ENCODE peak calls at places on chromosomes 11 and 22, in four cellular contexts. X is left lung, S is heart right ventricle, L is GM23248. K is an unnamed sample.

GRCh38 chr11:65862941-65863888 is 3.0 kb downstream of the MUS81 start:
- DNase-seq in X (peak; percentile 59), S (no peak), L (no peak), K (peak; percentile 60)

GRCh38 chr22:29142116-29142515 is 63.6 kb upstream of the EMID1 start:
- DNase-seq in X (no peak), S (no peak), L (no peak), K (no peak)

GRCh38 chr11:125588505-125588904 is 4.1 kb upstream of the STT3A start:
- DNase-seq in X (no peak), S (no peak), L (no peak), K (no peak)

GRCh38 chr11:55942785-55943392 is 6.7 kb upstream of the OR5I1 start:
- DNase-seq in X (no peak), S (no peak), L (peak; percentile 49), K (no peak)

GRCh38 chr11:12794556-12795230 is 120.5 kb downstream of the TEAD1 start:
- DNase-seq in X (no peak), S (no peak), L (no peak), K (no peak)

GRCh38 chr11:57248780-57249383 is 11.8 kb upstream of the APLNR start:
- DNase-seq in X (no peak), S (peak; percentile 69), L (peak; percentile 89), K (no peak)

GRCh38 chr11:75577198-75577597 is 15.1 kb downstream of the SERPINH1 start:
- DNase-seq in X (no peak), S (peak; percentile 74), L (peak; percentile 63), K (peak; percentile 75)

GRCh38 chr22:28813772-28814518 is 13.6 kb upstream of the XBP1 start:
- DNase-seq in X (no peak), S (no peak), L (no peak), K (peak; percentile 71)

GRCh38 chr22:25960375-25960774 is 208.9 kb upstream of the SEZ6L start:
- DNase-seq in X (no peak), S (no peak), L (no peak), K (no peak)

GRCh38 chr22:38504731-38505594 is 1.1 kb downstream of the DDX17 start:
- DNase-seq in X (peak; percentile 83), S (peak; percentile 47), L (peak; percentile 74), K (peak; percentile 85)

GRCh38 chr11:16099501-16099900 is 256.8 kb downstream of the SOX6 start:
- DNase-seq in X (no peak), S (no peak), L (no peak), K (no peak)

GRCh38 chr22:37425800-37426531 is 1.3 kb downstream of the ELFN2 start:
- DNase-seq in X (peak; percentile 82), S (no peak), L (no peak), K (no peak)

GRCh38 chr11:83566948-83567347 is 280.8 kb upstream of the CCDC90B start:
- DNase-seq in X (no peak), S (no peak), L (peak; percentile 93), K (no peak)

GRCh38 chr22:36641902-36642640 is 61.5 kb downstream of the CACNG2 start:
- DNase-seq in X (no peak), S (no peak), L (peak; percentile 97), K (no peak)

DNA sequence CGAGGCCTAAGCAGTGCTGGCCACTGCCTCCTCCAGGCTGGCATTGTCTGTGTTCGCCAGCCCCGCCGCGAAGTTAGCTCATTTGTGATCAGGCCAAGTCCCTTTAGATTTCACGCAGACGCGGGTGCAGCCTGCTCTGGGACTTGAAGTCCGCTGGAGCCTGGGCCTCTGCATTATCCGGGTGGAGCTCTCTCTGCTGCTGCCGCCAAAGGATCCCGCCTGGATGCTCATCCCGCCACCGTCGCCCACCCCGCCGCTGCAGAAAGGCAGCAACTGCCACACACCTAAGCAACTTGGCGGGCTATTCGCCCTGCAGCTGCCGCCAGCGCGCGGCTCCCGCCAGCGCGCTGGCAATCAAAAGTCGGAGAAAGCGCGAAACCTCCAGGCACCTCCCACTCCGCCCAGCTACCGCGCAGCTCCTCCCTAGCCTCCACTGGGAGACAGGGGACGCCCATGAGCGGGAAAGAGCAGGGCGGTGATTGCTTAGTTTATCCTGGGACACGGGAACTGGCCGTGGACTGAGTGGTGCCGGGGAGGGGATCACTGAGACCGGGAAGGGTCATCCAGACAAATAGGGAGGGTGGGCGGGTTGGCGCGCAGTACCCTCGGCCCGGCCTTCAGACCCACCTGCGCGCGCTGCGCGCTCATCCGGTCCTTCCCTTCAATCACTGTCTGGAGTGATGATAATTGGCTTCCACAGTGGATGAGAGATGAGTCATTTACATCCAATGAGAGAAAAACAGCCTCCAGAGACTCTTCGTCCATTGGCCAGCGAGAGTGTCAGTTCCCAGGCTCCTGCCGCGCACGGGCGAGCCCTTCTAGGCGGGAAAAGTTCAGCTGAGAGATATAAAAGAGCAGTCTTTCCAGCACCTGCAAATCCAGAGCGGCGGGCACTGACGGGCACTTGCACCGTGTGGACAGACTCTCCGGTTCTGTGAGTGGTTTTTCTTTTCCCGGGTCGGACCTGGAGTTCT is at the start of gene FAM111B:
- DNase-seq in X (peak; percentile 89), S (peak; percentile 74), L (peak; percentile 85), K (peak; percentile 88)
- H3K27ac ChIP-seq in X (no peak within 1 kb of the TSS), S (peak within 1 kb of the TSS; percentile 45), L (no peak within 1 kb of the TSS), K (no peak within 1 kb of the TSS)

DNA sequence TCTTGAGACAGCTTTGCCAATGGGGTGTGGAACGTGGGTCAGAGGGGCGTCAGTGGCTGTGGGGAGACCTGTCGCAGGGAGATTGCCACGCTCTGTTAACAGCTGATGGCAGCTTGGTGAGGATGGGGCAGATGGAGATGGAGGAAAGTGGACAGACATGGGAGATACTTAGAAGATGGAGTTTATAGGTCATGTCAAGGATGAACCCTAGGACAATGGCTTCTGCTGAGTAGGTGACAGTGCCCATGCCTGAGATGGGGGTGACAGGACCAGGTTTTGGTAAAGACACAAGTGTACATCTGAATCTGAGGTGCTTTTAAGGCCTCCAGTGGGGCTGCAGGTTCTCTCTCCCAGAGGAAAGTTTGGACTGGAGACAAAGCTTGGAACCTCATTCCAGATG is 51.5 kb upstream of the ACCSL start:
- DNase-seq in X (no peak), S (no peak), L (no peak), K (no peak)
- H3K4me3 ChIP-seq in X (no peak overlapping the region), S (no peak overlapping the region), L (no peak overlapping the region), K (no peak overlapping the region)

GRCh38 chr22:19103881-19104821 is 18.1 kb downstream of the DGCR2 start:
- DNase-seq in X (no peak), S (no peak), L (peak; percentile 26), K (no peak)

GRCh38 chr22:19105456-19105855 is 16.8 kb downstream of the DGCR2 start:
- DNase-seq in X (no peak), S (no peak), L (no peak), K (peak; percentile 48)

GRCh38 chr22:19106886-19107729 is 15.1 kb downstream of the DGCR2 start:
- DNase-seq in X (no peak), S (no peak), L (no peak), K (peak; percentile 22)

GRCh38 chr22:19107730-19108074 is 14.5 kb downstream of the DGCR2 start:
- DNase-seq in X (no peak), S (no peak), L (no peak), K (no peak)

DNA sequence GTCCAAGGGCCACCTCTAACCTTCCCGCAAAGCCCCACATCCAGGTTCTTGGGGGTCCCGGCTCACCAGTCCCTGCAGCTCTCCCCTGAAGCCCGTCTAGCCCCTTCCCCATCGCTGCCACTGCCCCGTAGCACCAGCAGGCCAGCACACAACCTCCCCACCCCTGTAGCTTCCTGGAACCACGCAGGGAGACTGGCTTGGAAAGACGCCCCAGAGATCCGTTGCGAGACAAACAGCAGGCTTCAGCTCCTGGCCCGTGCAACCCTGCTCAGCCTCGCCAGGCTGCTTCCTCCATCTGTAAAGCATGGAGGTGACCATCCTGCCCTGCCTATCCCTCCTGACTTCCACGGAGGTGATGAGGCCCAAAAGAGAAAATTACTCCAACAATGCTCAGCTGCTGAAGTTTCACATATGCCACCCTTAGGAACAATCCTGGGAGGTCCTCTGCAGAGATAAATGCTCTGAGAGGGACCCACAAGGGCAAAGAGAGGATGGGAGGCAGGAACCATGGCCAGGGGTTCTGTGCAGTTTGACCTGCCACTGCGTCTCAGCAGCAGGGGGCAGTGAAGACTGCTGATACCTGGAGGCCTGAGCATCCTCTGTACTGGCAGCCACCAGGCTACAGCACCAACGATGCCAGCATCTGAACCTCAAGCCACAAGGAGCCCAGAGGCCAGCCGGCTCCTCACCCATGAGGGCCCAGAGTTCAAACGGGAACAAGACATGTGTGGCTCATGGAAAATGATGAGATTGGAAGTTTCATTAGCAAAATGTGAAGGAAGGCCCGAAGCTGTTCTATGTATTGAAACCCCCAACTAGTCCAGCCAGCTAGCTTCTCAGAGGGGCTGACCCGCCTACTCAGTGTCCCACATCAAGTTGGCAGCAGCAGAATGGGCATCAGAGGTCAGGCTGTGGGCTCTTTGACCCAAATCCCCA is 16.1 kb downstream of the DGCR2 start:
- DNase-seq in X (no peak), S (no peak), L (no peak), K (peak; percentile 63)
- H3K27ac ChIP-seq in X (no peak overlapping the region), S (no peak overlapping the region), L (no peak overlapping the region), K (no peak overlapping the region)

DNA sequence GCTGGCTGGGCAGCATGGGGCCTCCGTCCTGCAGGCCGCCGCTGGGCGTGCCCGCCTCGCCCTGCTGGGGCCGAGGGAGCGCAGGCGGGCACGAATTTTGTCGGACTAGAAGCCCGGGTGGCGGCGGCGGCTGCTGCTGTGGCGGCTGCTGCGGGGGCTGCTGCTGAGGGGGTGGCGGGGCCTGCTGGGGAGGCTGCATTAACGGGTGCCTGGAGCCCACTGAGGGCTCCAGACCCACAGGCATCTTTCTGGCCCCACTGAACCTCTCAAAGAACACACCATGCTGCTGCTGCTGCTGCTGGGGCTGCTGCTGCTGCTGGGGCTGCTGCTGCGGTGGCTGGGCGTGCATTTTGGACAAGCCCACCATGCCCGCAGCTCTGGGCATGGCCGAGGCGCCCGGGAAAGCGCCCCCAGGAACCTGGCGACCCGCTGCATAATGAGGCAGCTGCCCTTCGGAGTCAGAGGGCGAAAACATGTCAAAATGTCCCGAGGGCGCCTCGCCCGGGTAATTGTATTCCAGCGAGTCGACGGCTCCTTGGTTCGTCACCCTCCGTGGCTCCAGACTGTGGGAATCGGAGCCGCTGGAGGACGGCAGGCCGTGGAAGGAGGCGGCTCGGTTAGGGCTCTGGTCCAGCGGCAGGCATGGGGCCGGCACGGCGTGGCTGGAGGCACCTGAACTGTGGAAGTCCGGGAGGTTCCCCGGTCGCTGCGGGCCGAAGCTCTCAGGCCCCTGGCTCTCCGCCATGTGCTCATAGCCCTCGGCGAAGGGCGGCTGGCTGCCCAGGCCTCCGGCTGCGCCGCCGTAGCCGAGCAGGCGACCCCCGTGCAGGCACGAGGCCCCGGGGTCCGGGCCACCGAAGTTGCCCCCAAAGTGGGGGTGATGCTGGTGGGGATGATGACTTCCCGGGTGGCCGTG is 2.0 kb downstream of the MN1 start:
- DNase-seq in X (no peak), S (peak; percentile 57), L (peak; percentile 85), K (no peak)
- H3K4me3 ChIP-seq in X (peak overlapping the region; percentile 69), S (peak overlapping the region; percentile 73), L (peak overlapping the region; percentile 85), K (peak overlapping the region; percentile 69)

DNA sequence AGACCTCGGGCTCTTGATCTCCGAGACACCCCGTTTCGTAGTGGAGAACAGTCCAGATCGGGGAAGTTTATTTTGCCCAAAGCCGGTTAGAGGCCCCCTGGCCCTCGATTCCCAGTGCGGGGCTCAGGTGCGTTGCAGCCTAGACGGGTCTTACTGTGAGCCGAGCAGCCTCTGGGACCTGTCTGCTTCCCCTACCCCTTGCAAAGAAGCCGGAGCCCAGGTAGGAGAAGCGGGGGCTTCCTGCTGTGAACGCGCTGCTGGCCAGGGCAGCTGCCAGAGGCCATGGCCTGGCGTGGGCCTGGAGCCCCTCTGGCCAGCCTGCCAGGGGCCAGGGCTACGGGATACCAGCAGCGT is 619 bp downstream of the TSPO start:
- DNase-seq in X (no peak), S (no peak), L (no peak), K (no peak)
- H3K27ac ChIP-seq in X (peak overlapping the region; percentile 77), S (peak overlapping the region; percentile 90), L (peak overlapping the region; percentile 88), K (peak overlapping the region; percentile 90)

GRCh38 chr11:67278135-67278938 is 10.8 kb upstream of the ANKRD13D start:
- DNase-seq in X (peak; percentile 79), S (peak; percentile 17), L (no peak), K (peak; percentile 65)
- H3K4me3 ChIP-seq in X (peak overlapping the region; percentile 30), S (peak overlapping the region; percentile 42), L (no peak overlapping the region), K (peak overlapping the region; percentile 40)

GRCh38 chr11:35304900-35305299 is 114.5 kb downstream of the SLC1A2 start:
- DNase-seq in X (no peak), S (no peak), L (no peak), K (no peak)
- H3K27ac ChIP-seq in X (peak overlapping the region; percentile 84), S (no peak overlapping the region), L (peak overlapping the region; percentile 97), K (peak overlapping the region; percentile 80)